ENCODE peak calls at places on chromosomes 6 and 20, in nine cellular contexts. V, D, H, L, P, T, E, N and X are unnamed samples. For H3K36me3, the result is how much of the 10 kb centered on the place peaks cover.

GRCh38 chr20:33411136-33411690 is 9.9 kb upstream of the CDK5RAP1 start:
- DNase-seq in L (no peak), P (no peak), D (no peak), V (no peak), T (no peak), N (no peak), H (no peak), E (no peak), X (no peak)

GRCh38 chr6:26329763-26330511 is 35.1 kb upstream of the BTN3A2 start:
- DNase-seq in D (peak), V (peak), E (no peak), T (no peak), N (no peak), H (no peak), P (no peak), L (peak), X (no peak)

GRCh38 chr6:90135672-90136071 is 161.0 kb downstream of the BACH2 start:
- DNase-seq in V (peak), D (peak), N (no peak), P (no peak), E (no peak), L (no peak), H (peak), T (no peak), X (no peak)

GRCh38 chr6:131877999-131878789 is 70.4 kb downstream of the ENPP1 start:
- DNase-seq in L (no peak), V (peak), D (peak), T (no peak), E (no peak), N (no peak), P (no peak), H (no peak), X (no peak)

GRCh38 chr20:61387204-61387958 is 135.3 kb downstream of the CDH4 start:
- DNase-seq in P (no peak), D (peak), H (peak), E (no peak), V (peak), N (no peak), L (no peak), T (no peak), X (peak)

GRCh38 chr20:42792052-42792451 is 397.7 kb downstream of the PTPRT start:
- DNase-seq in P (no peak), E (no peak), D (no peak), H (no peak), T (no peak), V (no peak), N (no peak), L (no peak), X (no peak)

GRCh38 chr20:51447097-51447764 is 95.3 kb downstream of the NFATC2 start:
- DNase-seq in D (peak), N (peak), E (no peak), V (peak), T (peak), H (peak), P (peak), L (peak), X (no peak)

GRCh38 chr20:32231847-32232246 is 24.2 kb downstream of the POFUT1 start:
- DNase-seq in V (peak), H (peak), N (no peak), D (no peak), P (no peak), T (no peak), E (no peak), L (no peak), X (peak)

GRCh38 chr6:134589512-134589911 is 271.6 kb upstream of the SGK1 start:
- DNase-seq in N (no peak), E (no peak), L (no peak), P (no peak), D (peak), T (no peak), H (no peak), V (peak), X (no peak)
- H3K27ac ChIP-seq in N (no peak), E (no peak), L (no peak), P (no peak), D (peak), T (no peak), H (peak), V (no peak), X (no peak)

DNA sequence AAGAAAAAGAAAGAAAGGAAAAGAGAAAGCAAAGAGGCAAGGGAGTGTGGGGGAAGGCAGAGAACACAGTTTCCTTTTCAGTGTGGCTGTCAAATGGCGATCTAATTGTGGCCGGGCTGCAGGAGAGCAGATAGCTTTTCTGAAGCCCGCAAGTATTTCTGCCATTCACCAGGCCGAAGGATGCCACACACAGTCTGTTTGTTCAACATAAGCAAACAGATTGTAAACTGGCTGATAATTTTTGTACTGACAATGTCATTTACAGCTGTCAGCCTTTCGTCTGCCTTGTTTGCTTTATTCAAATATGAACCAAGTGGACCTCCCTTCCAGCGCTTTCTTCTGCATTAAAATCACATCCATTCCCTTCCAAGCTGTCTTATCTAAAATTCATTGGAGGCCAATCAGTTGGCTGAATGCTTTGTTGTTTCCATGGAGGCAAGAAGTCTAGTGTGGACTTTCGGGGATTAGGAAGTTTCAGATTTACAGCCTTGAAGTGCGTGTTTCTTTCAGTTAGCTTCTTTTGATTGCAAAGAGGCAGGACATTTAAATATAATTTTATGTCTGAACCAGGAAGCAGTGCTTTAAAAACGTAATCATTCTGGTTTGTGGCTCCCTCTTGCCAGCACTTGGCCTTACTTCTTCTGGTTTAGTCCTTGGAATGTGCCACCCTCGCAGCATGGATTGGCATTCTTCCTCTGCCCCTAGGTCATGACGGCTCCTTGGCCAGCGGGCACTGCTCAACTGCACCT is 180.3 kb downstream of the FOXA2 start:
- DNase-seq in T (no peak), D (peak), V (peak), N (no peak), H (no peak), P (no peak), E (no peak), L (no peak), X (peak)
- H3K4me3 ChIP-seq in T (peak), D (no peak), V (no peak), N (no peak), H (peak), P (peak), E (peak), L (peak), X (no peak)

GRCh38 chr6:128427139-128427538 is 93.3 kb downstream of the PTPRK start:
- DNase-seq in N (no peak), L (no peak), E (no peak), D (no peak), P (no peak), T (no peak), H (no peak), V (no peak), X (no peak)

GRCh38 chr6:128421788-128422187 is 98.6 kb downstream of the PTPRK start:
- DNase-seq in L (no peak), T (no peak), N (no peak), H (no peak), E (no peak), V (no peak), D (no peak), P (no peak), X (no peak)

GRCh38 chr6:128422200-128422599 is 98.2 kb downstream of the PTPRK start:
- DNase-seq in N (no peak), D (no peak), V (no peak), L (no peak), P (no peak), E (no peak), T (no peak), H (no peak), X (no peak)

GRCh38 chr6:128422871-128423270 is 97.5 kb downstream of the PTPRK start:
- DNase-seq in P (no peak), V (no peak), T (no peak), L (no peak), E (no peak), H (no peak), N (no peak), D (no peak), X (no peak)

GRCh38 chr6:128425855-128426254 is 94.5 kb downstream of the PTPRK start:
- DNase-seq in N (no peak), T (no peak), D (no peak), E (no peak), V (peak), L (no peak), H (no peak), P (no peak), X (no peak)
- H3K36me3 ChIP-seq in N (under half), T (under half), D (under half), E (under half), V (under half), L (under half), H (under half), P (under half), X (under half)

GRCh38 chr6:158357570-158358216 is 45.4 kb downstream of the TULP4 start:
- DNase-seq in L (no peak), T (no peak), N (no peak), H (no peak), D (no peak), P (no peak), E (no peak), V (no peak), X (no peak)
- H3K27ac ChIP-seq in L (no peak), T (no peak), N (no peak), H (no peak), D (no peak), P (no peak), E (no peak), V (peak), X (no peak)

GRCh38 chr6:17392978-17393334 is 439 bp upstream of the CAP2 start:
- DNase-seq in E (no peak), T (no peak), N (no peak), L (no peak), V (no peak), D (peak), P (no peak), H (no peak), X (no peak)
- H3K4me3 ChIP-seq in E (peak), T (peak), N (peak), L (peak), V (peak), D (peak), P (peak), H (peak), X (no peak)